ENCODE peak calls at places on chromosomes 13 and 19, in seven cellular contexts. One of them, this sample, is unnamed.

GRCh38 chr13:39684531-39685137 is 29.2 kb downstream of the COG6 start:
- DNase-seq in IMR-90: peak
- DNase-seq in trophoblast cell: peak
- DNase-seq in neuronal stem cell: peak
- DNase-seq in mesenchymal stem cell: peak
- DNase-seq in H9: no peak
- DNase-seq in H1: no peak
- DNase-seq in this sample: peak

GRCh38 chr13:26074706-26075105 is 22.9 kb upstream of the SHISA2 start:
- DNase-seq in H9: no peak
- DNase-seq in mesenchymal stem cell: peak
- DNase-seq in neuronal stem cell: no peak
- DNase-seq in IMR-90: peak
- DNase-seq in trophoblast cell: peak
- DNase-seq in H1: no peak
- DNase-seq in this sample: peak

GRCh38 chr19:31553112-31553843 is 204.0 kb upstream of the TSHZ3 start:
- DNase-seq in IMR-90: no peak
- DNase-seq in mesenchymal stem cell: no peak
- DNase-seq in H9: no peak
- DNase-seq in H1: no peak
- DNase-seq in trophoblast cell: no peak
- DNase-seq in neuronal stem cell: no peak
- DNase-seq in this sample: no peak

GRCh38 chr13:50370303-50370950 is 355.2 kb downstream of the KCNRG start:
- DNase-seq in H1: no peak
- DNase-seq in H9: no peak
- DNase-seq in neuronal stem cell: no peak
- DNase-seq in mesenchymal stem cell: no peak
- DNase-seq in trophoblast cell: no peak
- DNase-seq in IMR-90: no peak
- DNase-seq in this sample: no peak

GRCh38 chr13:31199527-31199848 is 287 bp upstream of the B3GLCT start:
- DNase-seq in H9: no peak
- DNase-seq in neuronal stem cell: no peak
- DNase-seq in H1: no peak
- DNase-seq in trophoblast cell: no peak
- DNase-seq in mesenchymal stem cell: no peak
- DNase-seq in IMR-90: no peak
- DNase-seq in this sample: no peak

GRCh38 chr13:27057817-27058216 is 113.8 kb downstream of the USP12 start:
- DNase-seq in mesenchymal stem cell: no peak
- DNase-seq in IMR-90: no peak
- DNase-seq in trophoblast cell: no peak
- DNase-seq in H1: no peak
- DNase-seq in H9: no peak
- DNase-seq in neuronal stem cell: no peak
- DNase-seq in this sample: no peak

GRCh38 chr13:78829821-78830220 is 170.9 kb upstream of the OBI1 start:
- DNase-seq in IMR-90: no peak
- DNase-seq in mesenchymal stem cell: no peak
- DNase-seq in H1: no peak
- DNase-seq in neuronal stem cell: no peak
- DNase-seq in trophoblast cell: no peak
- DNase-seq in H9: no peak
- DNase-seq in this sample: no peak

GRCh38 chr13:40666058-40666904 is at the start of gene FOXO1:
- DNase-seq in mesenchymal stem cell: peak
- DNase-seq in trophoblast cell: peak
- DNase-seq in H9: peak
- DNase-seq in H1: no peak
- DNase-seq in IMR-90: peak
- DNase-seq in neuronal stem cell: peak
- DNase-seq in this sample: peak

GRCh38 chr19:36837902-36838783 is at the start of gene ZNF790:
- DNase-seq in H9: peak
- DNase-seq in mesenchymal stem cell: peak
- DNase-seq in H1: no peak
- DNase-seq in neuronal stem cell: peak
- DNase-seq in IMR-90: peak
- DNase-seq in trophoblast cell: peak
- DNase-seq in this sample: peak

GRCh38 chr19:7789447-7789846 is 26.4 kb downstream of the CLEC4M start:
- DNase-seq in IMR-90: no peak
- DNase-seq in mesenchymal stem cell: no peak
- DNase-seq in H1: no peak
- DNase-seq in trophoblast cell: no peak
- DNase-seq in neuronal stem cell: no peak
- DNase-seq in H9: peak
- DNase-seq in this sample: peak

GRCh38 chr13:49240017-49240416 is 7.7 kb upstream of the CDADC1 start:
- DNase-seq in H1: no peak
- DNase-seq in IMR-90: peak
- DNase-seq in H9: no peak
- DNase-seq in neuronal stem cell: no peak
- DNase-seq in mesenchymal stem cell: peak
- DNase-seq in trophoblast cell: peak
- DNase-seq in this sample: peak

GRCh38 chr19:5314012-5314906 is 26.4 kb downstream of the PTPRS start:
- DNase-seq in H1: no peak
- DNase-seq in H9: no peak
- DNase-seq in IMR-90: peak
- DNase-seq in mesenchymal stem cell: no peak
- DNase-seq in trophoblast cell: peak
- DNase-seq in neuronal stem cell: no peak
- DNase-seq in this sample: no peak

GRCh38 chr13:23427342-23428182 is 5.9 kb downstream of the SACS start:
- DNase-seq in neuronal stem cell: no peak
- DNase-seq in H1: no peak
- DNase-seq in mesenchymal stem cell: peak
- DNase-seq in H9: no peak
- DNase-seq in IMR-90: peak
- DNase-seq in trophoblast cell: no peak
- DNase-seq in this sample: no peak

GRCh38 chr19:16051254-16052025 is 24.9 kb upstream of the TPM4 start:
- DNase-seq in H9: peak
- DNase-seq in IMR-90: no peak
- DNase-seq in neuronal stem cell: no peak
- DNase-seq in trophoblast cell: no peak
- DNase-seq in H1: no peak
- DNase-seq in mesenchymal stem cell: no peak
- DNase-seq in this sample: no peak

GRCh38 chr19:32808236-32808635 is 61.3 kb downstream of the SLC7A9 start:
- DNase-seq in neuronal stem cell: no peak
- DNase-seq in trophoblast cell: no peak
- DNase-seq in H9: no peak
- DNase-seq in H1: no peak
- DNase-seq in IMR-90: no peak
- DNase-seq in mesenchymal stem cell: no peak
- DNase-seq in this sample: no peak

GRCh38 chr19:32811151-32811550 is 58.4 kb downstream of the SLC7A9 start:
- DNase-seq in mesenchymal stem cell: no peak
- DNase-seq in neuronal stem cell: no peak
- DNase-seq in H1: no peak
- DNase-seq in IMR-90: no peak
- DNase-seq in H9: no peak
- DNase-seq in trophoblast cell: peak
- DNase-seq in this sample: no peak

GRCh38 chr19:32809754-32810153 is 59.8 kb downstream of the SLC7A9 start:
- DNase-seq in H1: no peak
- DNase-seq in trophoblast cell: no peak
- DNase-seq in mesenchymal stem cell: no peak
- DNase-seq in neuronal stem cell: no peak
- DNase-seq in H9: no peak
- DNase-seq in IMR-90: no peak
- DNase-seq in this sample: no peak

GRCh38 chr19:32810452-32810851 is 59.1 kb downstream of the SLC7A9 start:
- DNase-seq in IMR-90: no peak
- DNase-seq in trophoblast cell: no peak
- DNase-seq in H1: no peak
- DNase-seq in H9: no peak
- DNase-seq in neuronal stem cell: no peak
- DNase-seq in mesenchymal stem cell: no peak
- DNase-seq in this sample: no peak

DNA sequence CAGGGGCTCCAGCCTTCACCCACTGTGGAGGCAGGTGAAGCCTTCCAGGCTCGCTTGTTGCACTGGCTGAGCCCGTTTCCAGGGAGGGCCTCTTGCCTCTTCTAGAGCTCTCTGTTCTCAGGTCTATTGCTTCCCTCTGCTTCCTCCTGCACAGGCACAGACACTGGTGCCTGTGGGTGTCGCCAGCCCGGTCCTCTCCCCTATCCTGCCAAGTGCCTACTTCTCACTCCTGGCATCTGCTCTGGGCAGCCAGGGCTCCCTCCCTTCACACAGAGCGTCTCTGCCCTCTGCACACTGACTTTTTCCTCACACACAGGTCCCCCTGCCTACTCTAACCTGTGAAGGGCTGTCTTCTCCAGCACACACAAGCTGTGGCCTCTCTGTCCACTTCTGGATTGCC is 60.3 kb downstream of the SLC7A9 start:
- DNase-seq in neuronal stem cell: no peak
- DNase-seq in H1: no peak
- DNase-seq in mesenchymal stem cell: no peak
- DNase-seq in trophoblast cell: no peak
- DNase-seq in IMR-90: no peak
- DNase-seq in H9: no peak
- DNase-seq in this sample: no peak
- H2BK5ac ChIP-seq in neuronal stem cell: no peak
- H2BK5ac ChIP-seq in H1: no peak
- H2BK5ac ChIP-seq in mesenchymal stem cell: no peak
- H2BK5ac ChIP-seq in trophoblast cell: no peak
- H2BK5ac ChIP-seq in IMR-90: no peak
- H2BK5ac ChIP-seq in H9: no peak
- H2BK5ac ChIP-seq in this sample: no peak

GRCh38 chr13:41670873-41671443 is 213.6 kb downstream of the RGCC start:
- DNase-seq in neuronal stem cell: no peak
- DNase-seq in H1: no peak
- DNase-seq in IMR-90: no peak
- DNase-seq in mesenchymal stem cell: no peak
- DNase-seq in H9: no peak
- DNase-seq in trophoblast cell: peak
- DNase-seq in this sample: no peak
- H2BK5ac ChIP-seq in neuronal stem cell: no peak
- H2BK5ac ChIP-seq in H1: no peak
- H2BK5ac ChIP-seq in IMR-90: no peak
- H2BK5ac ChIP-seq in mesenchymal stem cell: no peak
- H2BK5ac ChIP-seq in H9: no peak
- H2BK5ac ChIP-seq in trophoblast cell: no peak
- H2BK5ac ChIP-seq in this sample: no peak

GRCh38 chr19:47796785-47797184 is 7.6 kb downstream of the TPRX1 start:
- DNase-seq in H9: no peak
- DNase-seq in IMR-90: no peak
- DNase-seq in mesenchymal stem cell: no peak
- DNase-seq in trophoblast cell: no peak
- DNase-seq in H1: no peak
- DNase-seq in neuronal stem cell: no peak
- DNase-seq in this sample: no peak
- H2BK5ac ChIP-seq in H9: no peak
- H2BK5ac ChIP-seq in IMR-90: no peak
- H2BK5ac ChIP-seq in mesenchymal stem cell: no peak
- H2BK5ac ChIP-seq in trophoblast cell: no peak
- H2BK5ac ChIP-seq in H1: no peak
- H2BK5ac ChIP-seq in neuronal stem cell: no peak
- H2BK5ac ChIP-seq in this sample: no peak

GRCh38 chr13:108115739-108116138 is 99.6 kb downstream of the LIG4 start:
- DNase-seq in H1: no peak
- DNase-seq in mesenchymal stem cell: no peak
- DNase-seq in H9: no peak
- DNase-seq in neuronal stem cell: no peak
- DNase-seq in trophoblast cell: no peak
- DNase-seq in IMR-90: no peak
- DNase-seq in this sample: no peak

GRCh38 chr13:108113407-108113806 is 101.9 kb downstream of the LIG4 start:
- DNase-seq in neuronal stem cell: no peak
- DNase-seq in H9: no peak
- DNase-seq in trophoblast cell: no peak
- DNase-seq in H1: no peak
- DNase-seq in mesenchymal stem cell: no peak
- DNase-seq in IMR-90: no peak
- DNase-seq in this sample: no peak
- H2BK5ac ChIP-seq in neuronal stem cell: no peak
- H2BK5ac ChIP-seq in H9: no peak
- H2BK5ac ChIP-seq in trophoblast cell: no peak
- H2BK5ac ChIP-seq in H1: no peak
- H2BK5ac ChIP-seq in mesenchymal stem cell: no peak
- H2BK5ac ChIP-seq in IMR-90: no peak
- H2BK5ac ChIP-seq in this sample: no peak

GRCh38 chr13:107348931-107349330 is 781.0 kb upstream of the ARGLU1 start:
- DNase-seq in trophoblast cell: peak
- DNase-seq in IMR-90: peak
- DNase-seq in neuronal stem cell: no peak
- DNase-seq in mesenchymal stem cell: peak
- DNase-seq in H9: no peak
- DNase-seq in H1: no peak
- DNase-seq in this sample: no peak

GRCh38 chr13:107347641-107348369 is 779.9 kb upstream of the ARGLU1 start:
- DNase-seq in IMR-90: no peak
- DNase-seq in H9: no peak
- DNase-seq in trophoblast cell: peak
- DNase-seq in neuronal stem cell: no peak
- DNase-seq in mesenchymal stem cell: no peak
- DNase-seq in H1: no peak
- DNase-seq in this sample: no peak

GRCh38 chr13:107348471-107348870 is 780.5 kb upstream of the ARGLU1 start:
- DNase-seq in trophoblast cell: no peak
- DNase-seq in mesenchymal stem cell: peak
- DNase-seq in H9: no peak
- DNase-seq in neuronal stem cell: no peak
- DNase-seq in H1: no peak
- DNase-seq in IMR-90: peak
- DNase-seq in this sample: no peak

DNA sequence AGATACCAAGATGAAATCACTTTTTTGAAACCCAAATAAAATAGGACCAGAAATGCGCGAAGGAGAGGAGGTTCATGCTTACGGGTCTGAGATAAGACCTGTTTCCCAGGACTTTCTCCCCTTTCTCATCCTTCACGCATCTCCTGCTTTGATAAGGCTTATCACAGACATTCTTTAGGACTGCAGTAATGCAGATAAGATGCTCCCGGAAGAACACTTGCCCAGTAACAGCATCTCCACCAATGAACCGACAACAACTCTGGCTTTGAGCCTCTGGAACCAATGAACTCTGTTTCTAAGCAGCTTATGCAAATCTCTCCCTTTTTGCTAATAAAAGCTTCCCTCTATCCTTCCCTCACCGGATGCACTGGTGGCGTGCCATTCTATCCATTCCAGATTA is 783.4 kb upstream of the ARGLU1 start:
- DNase-seq in trophoblast cell: no peak
- DNase-seq in H9: no peak
- DNase-seq in H1: no peak
- DNase-seq in neuronal stem cell: no peak
- DNase-seq in IMR-90: peak
- DNase-seq in mesenchymal stem cell: no peak
- DNase-seq in this sample: peak
- H2BK5ac ChIP-seq in trophoblast cell: no peak
- H2BK5ac ChIP-seq in H9: no peak
- H2BK5ac ChIP-seq in H1: no peak
- H2BK5ac ChIP-seq in neuronal stem cell: no peak
- H2BK5ac ChIP-seq in IMR-90: no peak
- H2BK5ac ChIP-seq in mesenchymal stem cell: no peak
- H2BK5ac ChIP-seq in this sample: no peak

GRCh38 chr13:38662362-38662761 is 24.5 kb upstream of the FREM2 start:
- DNase-seq in H9: no peak
- DNase-seq in neuronal stem cell: no peak
- DNase-seq in H1: no peak
- DNase-seq in mesenchymal stem cell: peak
- DNase-seq in trophoblast cell: no peak
- DNase-seq in IMR-90: peak
- DNase-seq in this sample: no peak
- H2BK5ac ChIP-seq in H9: no peak
- H2BK5ac ChIP-seq in neuronal stem cell: no peak
- H2BK5ac ChIP-seq in H1: no peak
- H2BK5ac ChIP-seq in mesenchymal stem cell: no peak
- H2BK5ac ChIP-seq in trophoblast cell: no peak
- H2BK5ac ChIP-seq in IMR-90: no peak
- H2BK5ac ChIP-seq in this sample: no peak